ENCODE peak calls at places on chromosome 1, in seven cellular contexts. Y is K562, H is HCT116, P is SK-N-SH, T is HepG2, E is GM12878, M is H1. F is an unnamed sample.

GRCh38 chr1:89608627-89609338 is 24.1 kb upstream of the LRRC8C start:
- DNase-seq in Y (no peak), H (no peak), P (no peak), T (no peak), E (no peak), M (no peak), F (no peak)

GRCh38 chr1:179547021-179547535 is 28.7 kb downstream of the NPHS2 start:
- DNase-seq in Y (no peak), H (no peak), P (no peak), T (no peak), E (no peak), M (no peak), F (no peak)

GRCh38 chr1:203995228-203995627 is 77.7 kb upstream of the SOX13 start:
- DNase-seq in Y (no peak), H (no peak), P (no peak), T (no peak), E (no peak), M (no peak), F (no peak)

GRCh38 chr1:247113733-247114271 is 9.6 kb upstream of the ZNF669 start:
- DNase-seq in Y (no peak), H (no peak), P (no peak), T (no peak), E (no peak), M (no peak), F (no peak)

GRCh38 chr1:25562101-25562927 is 18.9 kb downstream of the LDLRAP1 start:
- DNase-seq in Y (peak), H (no peak), P (no peak), T (peak), E (peak), M (no peak), F (no peak)

GRCh38 chr1:221575605-221576004 is 166.3 kb downstream of the DUSP10 start:
- DNase-seq in Y (no peak), H (no peak), P (no peak), T (no peak), E (no peak), M (no peak), F (no peak)

GRCh38 chr1:145979746-145980435 is 15.4 kb downstream of the POLR3GL start:
- DNase-seq in Y (no peak), H (no peak), P (no peak), T (no peak), E (peak), M (no peak), F (no peak)

GRCh38 chr1:198679535-198680173 is 40.8 kb downstream of the PTPRC start:
- DNase-seq in Y (no peak), H (no peak), P (no peak), T (no peak), E (no peak), M (no peak), F (no peak)

GRCh38 chr1:2049517-2050481 is at the start of gene PRKCZ:
- DNase-seq in Y (peak), H (peak), P (peak), T (peak), E (peak), M (peak), F (peak)

GRCh38 chr1:43284065-43284464 is 1.3 kb downstream of the C1orf210 start:
- DNase-seq in Y (no peak), H (no peak), P (no peak), T (no peak), E (no peak), M (no peak), F (no peak)

GRCh38 chr1:109193653-109194590 is 19.8 kb upstream of the SARS1 start:
- DNase-seq in Y (peak), H (no peak), P (peak), T (no peak), E (peak), M (no peak), F (peak)

GRCh38 chr1:89723863-89724262 is 90.9 kb downstream of the LRRC8C start:
- DNase-seq in Y (no peak), H (no peak), P (no peak), T (no peak), E (no peak), M (no peak), F (no peak)

GRCh38 chr1:27858949-27859576 is 13.3 kb upstream of the THEMIS2 start:
- DNase-seq in Y (no peak), H (no peak), P (no peak), T (no peak), E (no peak), M (no peak), F (no peak)

GRCh38 chr1:115829023-115829674 is 11.8 kb downstream of the NHLH2 start:
- DNase-seq in Y (peak), H (peak), P (no peak), T (peak), E (no peak), M (no peak), F (no peak)
- TF ChIP-seq JUND in Y (peak), H (peak), P (peak), T (no peak), E (no peak), M (peak), F (no peak)

GRCh38 chr1:170145691-170146676 is at the start of gene NTMT2:
- DNase-seq in Y (no peak), H (no peak), P (no peak), T (peak), E (no peak), M (peak), F (no peak)
- TF ChIP-seq JUND in Y (no peak), H (no peak), P (no peak), T (no peak), E (no peak), M (peak), F (no peak)

GRCh38 chr1:90732136-90732535 is 15.0 kb upstream of the BARHL2 start:
- DNase-seq in Y (no peak), H (no peak), P (no peak), T (no peak), E (no peak), M (no peak), F (no peak)

GRCh38 chr1:90728656-90729257 is 11.7 kb upstream of the BARHL2 start:
- DNase-seq in Y (no peak), H (no peak), P (no peak), T (no peak), E (no peak), M (no peak), F (no peak)

GRCh38 chr1:90729484-90730246 is 12.6 kb upstream of the BARHL2 start:
- DNase-seq in Y (peak), H (no peak), P (peak), T (no peak), E (no peak), M (no peak), F (no peak)

GRCh38 chr1:90730247-90731022 is 13.3 kb upstream of the BARHL2 start:
- DNase-seq in Y (no peak), H (no peak), P (peak), T (no peak), E (no peak), M (no peak), F (no peak)

DNA sequence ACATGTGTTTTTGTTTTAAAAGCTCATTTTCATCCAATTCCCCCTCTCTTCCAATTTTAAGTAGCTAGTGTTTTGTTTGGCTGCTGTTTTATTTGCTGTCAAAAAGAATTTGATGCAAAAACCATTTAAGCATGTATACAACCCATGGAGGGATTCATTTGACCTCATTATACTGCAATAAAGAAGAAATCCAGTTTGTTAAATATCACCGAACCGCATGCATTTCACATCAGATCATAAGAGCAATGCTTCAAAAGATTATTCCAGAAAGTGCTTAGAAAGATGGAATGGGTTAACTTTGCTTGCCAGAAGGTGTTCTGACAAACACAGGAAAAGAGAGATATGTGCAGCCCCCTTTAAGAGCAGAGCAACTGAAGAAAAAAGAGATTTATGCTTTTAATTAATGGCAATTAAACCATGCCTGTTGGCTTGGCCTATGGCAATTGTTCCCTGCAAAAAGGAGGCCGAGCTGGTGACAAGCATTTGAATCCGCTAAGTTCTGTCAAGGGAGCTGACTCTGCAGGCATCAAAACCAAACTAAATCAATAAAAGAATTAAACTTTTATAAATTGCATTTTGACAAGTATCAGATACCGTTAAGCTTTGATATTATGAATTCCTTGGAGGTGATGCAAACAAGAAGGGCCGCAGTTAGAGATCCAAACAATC is 14.4 kb upstream of the BARHL2 start:
- DNase-seq in Y (no peak), H (no peak), P (no peak), T (no peak), E (no peak), M (no peak), F (no peak)
- TF ChIP-seq JUND in Y (no peak), H (no peak), P (no peak), T (no peak), E (no peak), M (no peak), F (no peak)

GRCh38 chr1:196517193-196517592 is 91.0 kb downstream of the KCNT2 start:
- DNase-seq in Y (peak), H (no peak), P (no peak), T (no peak), E (no peak), M (no peak), F (no peak)
- TF ChIP-seq JUND in Y (no peak), H (no peak), P (no peak), T (no peak), E (no peak), M (no peak), F (no peak)

GRCh38 chr1:160205974-160206369 is 788 bp downstream of the PEA15 start:
- DNase-seq in Y (peak), H (peak), P (peak), T (no peak), E (no peak), M (no peak), F (peak)

GRCh38 chr1:160207751-160208150 is 2.6 kb downstream of the PEA15 start:
- DNase-seq in Y (no peak), H (no peak), P (no peak), T (no peak), E (no peak), M (no peak), F (no peak)

GRCh38 chr1:160206421-160207117 is 1.4 kb downstream of the PEA15 start:
- DNase-seq in Y (peak), H (no peak), P (peak), T (no peak), E (no peak), M (no peak), F (no peak)

GRCh38 chr1:160208179-160209040 is 3.2 kb downstream of the PEA15 start:
- DNase-seq in Y (no peak), H (no peak), P (no peak), T (no peak), E (no peak), M (no peak), F (no peak)

GRCh38 chr1:160207118-160207650 is 2.0 kb downstream of the PEA15 start:
- DNase-seq in Y (no peak), H (no peak), P (no peak), T (no peak), E (no peak), M (no peak), F (no peak)
- TF ChIP-seq JUND in Y (no peak), H (no peak), P (no peak), T (no peak), E (no peak), M (no peak), F (no peak)

GRCh38 chr1:6683434-6683833 is 18.2 kb downstream of the DNAJC11 start:
- DNase-seq in Y (no peak), H (no peak), P (no peak), T (no peak), E (no peak), M (no peak), F (no peak)
- TF ChIP-seq JUND in Y (no peak), H (no peak), P (no peak), T (no peak), E (no peak), M (no peak), F (no peak)

GRCh38 chr1:13549521-13549920 is 34.1 kb upstream of the PDPN start:
- DNase-seq in Y (no peak), H (no peak), P (no peak), T (no peak), E (no peak), M (no peak), F (no peak)
- TF ChIP-seq JUND in Y (no peak), H (no peak), P (no peak), T (no peak), E (no peak), M (no peak), F (no peak)

DNA sequence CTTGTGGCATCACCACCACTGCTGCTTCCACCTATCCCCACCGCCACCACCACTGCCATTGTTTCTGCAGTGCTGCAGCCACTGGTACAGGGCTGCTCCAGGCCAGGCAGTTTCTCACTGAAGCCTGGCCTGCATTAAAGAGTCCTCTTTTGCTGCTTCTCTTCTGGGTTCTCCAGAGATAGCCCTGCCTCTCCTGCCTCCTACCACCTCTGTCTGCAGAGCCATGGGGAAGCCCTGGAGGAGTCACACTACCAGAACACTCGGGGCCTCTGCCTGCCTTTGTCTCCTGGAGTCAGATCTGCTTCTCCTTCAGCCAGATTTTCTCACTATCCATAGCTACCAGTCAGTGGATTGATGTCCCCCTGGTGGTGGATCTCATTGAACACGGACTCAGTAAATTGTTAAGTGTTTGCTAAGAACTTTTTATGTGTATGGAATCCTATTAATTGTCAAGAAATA is 37.7 kb upstream of the DDAH1 start:
- DNase-seq in Y (no peak), H (peak), P (peak), T (peak), E (no peak), M (peak), F (peak)
- TF ChIP-seq JUND in Y (no peak), H (no peak), P (no peak), T (no peak), E (no peak), M (no peak), F (no peak)

DNA sequence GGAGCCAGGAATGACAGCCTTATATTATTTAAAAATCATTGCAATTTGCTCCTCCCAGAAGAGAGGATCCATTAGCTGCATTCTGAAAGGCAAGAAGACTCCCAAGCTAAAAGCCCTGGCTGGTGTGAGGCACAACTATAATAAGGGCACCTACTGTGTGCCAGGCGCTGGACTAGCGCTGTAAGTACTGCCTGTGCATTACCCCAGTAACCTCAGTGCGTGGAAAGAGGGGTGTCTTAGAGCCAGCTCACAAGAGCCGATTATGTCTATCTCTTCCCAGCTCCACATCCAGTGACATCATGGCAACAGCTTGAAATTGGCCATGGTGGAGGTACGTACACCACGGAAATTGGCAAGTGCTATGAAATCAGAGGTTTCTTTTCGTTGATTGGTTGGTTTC is 141.7 kb upstream of the IRF2BP2 start:
- DNase-seq in Y (no peak), H (no peak), P (no peak), T (no peak), E (no peak), M (no peak), F (no peak)
- TF ChIP-seq JUND in Y (no peak), H (no peak), P (no peak), T (no peak), E (no peak), M (no peak), F (no peak)

DNA sequence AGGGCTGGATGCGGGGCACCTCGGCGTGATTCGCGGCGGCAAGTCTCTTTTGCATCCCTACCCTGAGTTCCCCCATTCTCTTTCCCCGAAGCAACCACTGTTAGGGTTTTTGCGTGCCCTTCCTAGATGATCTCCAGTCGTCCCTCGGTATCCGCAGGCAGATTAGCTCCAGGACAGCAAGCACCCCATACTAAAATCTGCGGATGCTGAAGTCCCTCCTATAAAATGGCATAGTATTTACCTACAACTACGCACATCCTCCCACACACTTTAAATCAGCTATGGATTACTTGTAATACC is 22.8 kb upstream of the CFAP126 start:
- DNase-seq in Y (peak), H (no peak), P (no peak), T (no peak), E (no peak), M (no peak), F (no peak)
- TF ChIP-seq JUND in Y (no peak), H (no peak), P (no peak), T (no peak), E (no peak), M (no peak), F (no peak)